ENCODE peak calls at places on chromosomes 6 and 20, in four cellular contexts. N is stomach, Z is fibroblast of the aortic adventitia, H is astrocyte of the spinal cord. D is an unnamed sample.

GRCh38 chr6:9875605-9876353 is 539.1 kb downstream of the TFAP2A start:
- DNase-seq in H (no peak), N (no peak), Z (peak), D (peak)

GRCh38 chr6:136307351-136307750 is 17.7 kb upstream of the BCLAF1 start:
- DNase-seq in Z (no peak), H (no peak), N (no peak), D (no peak)

GRCh38 chr6:67956352-67956751 is 678.7 kb upstream of the ADGRB3 start:
- DNase-seq in H (no peak), N (no peak), Z (no peak), D (no peak)

GRCh38 chr6:39892490-39893129 is 41.7 kb downstream of the MOCS1 start:
- DNase-seq in N (peak), Z (peak), H (peak), D (peak)

GRCh38 chr6:8888468-8888867 is 453.1 kb upstream of the SLC35B3 start:
- DNase-seq in N (no peak), Z (no peak), H (no peak), D (no peak)

GRCh38 chr6:124490123-124490522 is 472.1 kb upstream of the RNF217 start:
- DNase-seq in H (no peak), N (no peak), Z (no peak), D (no peak)

GRCh38 chr20:14264869-14265268 is 72.5 kb downstream of the FLRT3 start:
- DNase-seq in N (no peak), H (peak), Z (peak), D (peak)

GRCh38 chr6:53376661-53377226 is 28.0 kb upstream of the ELOVL5 start:
- DNase-seq in Z (no peak), H (no peak), N (no peak), D (no peak)

GRCh38 chr6:27078734-27079357 is 168.7 kb upstream of the PRSS16 start:
- DNase-seq in H (peak), Z (peak), N (peak), D (peak)

DNA sequence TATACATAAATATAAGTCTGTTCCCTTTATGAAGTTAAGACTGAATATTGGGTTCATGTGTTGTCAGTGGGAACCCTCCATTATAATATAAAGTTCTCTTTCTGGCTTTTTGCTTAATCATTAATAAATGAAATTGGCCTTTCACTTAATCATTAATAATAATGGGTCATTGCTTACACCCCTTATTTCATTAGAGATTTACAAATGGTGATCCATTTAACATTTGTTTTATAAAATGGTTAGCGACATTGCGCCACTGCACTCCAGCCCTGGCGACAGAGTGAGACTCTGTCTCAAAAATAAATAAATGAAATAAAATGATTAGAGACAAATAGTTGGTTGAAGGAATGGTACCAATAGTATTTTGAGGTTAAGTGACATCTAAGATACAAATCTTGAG is 18.5 kb downstream of the DDX43 start:
- DNase-seq in H (no peak), N (no peak), Z (no peak), D (no peak)
- H3K4me3 ChIP-seq in H (no peak), N (no peak), Z (no peak), D (no peak)

DNA sequence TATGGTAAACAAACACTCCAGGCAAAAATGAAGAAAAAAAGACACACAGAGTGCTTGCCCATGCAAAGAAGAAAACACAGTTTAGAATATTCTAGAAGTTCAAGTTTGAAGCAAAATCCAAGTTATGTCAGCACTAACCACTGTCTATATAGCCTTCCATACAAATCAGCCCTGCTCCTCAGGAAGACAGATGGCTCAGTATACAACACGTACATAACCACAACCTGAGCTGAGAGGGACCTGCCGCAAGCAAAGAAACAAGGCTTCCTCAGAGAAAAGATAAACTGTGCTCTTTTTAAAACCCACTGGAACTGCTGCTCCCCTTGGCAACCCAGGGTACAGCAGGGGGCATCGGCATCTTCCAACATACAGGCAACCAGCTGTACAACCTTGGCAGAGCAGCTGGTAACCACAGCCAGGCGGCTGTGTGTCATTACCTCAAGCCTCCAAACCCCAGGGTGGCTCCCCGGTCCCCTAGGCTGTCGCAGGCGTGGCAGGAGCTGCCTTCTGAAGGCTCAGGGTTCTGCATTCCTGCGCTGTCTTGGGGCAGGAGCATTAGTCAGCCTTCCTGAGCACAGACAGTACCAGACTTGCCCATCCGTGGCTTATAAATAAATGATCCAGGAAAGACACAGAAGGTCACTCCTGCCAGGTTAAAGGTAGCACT is 249.5 kb downstream of the ADGRG6 start:
- DNase-seq in Z (no peak), H (peak), N (no peak), D (no peak)
- TF ChIP-seq CTCF in Z (no peak), H (no peak), N (no peak), D (no peak)

GRCh38 chr20:35447082-35447789 is 8.2 kb upstream of the CEP250 start:
- DNase-seq in N (peak), H (peak), Z (peak), D (peak)
- H3K4me3 ChIP-seq in N (peak), H (no peak), Z (peak), D (peak)

GRCh38 chr6:29617782-29618557 is 15.0 kb downstream of the GABBR1 start:
- DNase-seq in Z (no peak), N (no peak), H (no peak), D (no peak)
- TF ChIP-seq CTCF in Z (peak), N (no peak), H (peak), D (peak)

GRCh38 chr20:46240065-46240464 is 68.2 kb downstream of the CDH22 start:
- DNase-seq in N (no peak), H (no peak), Z (no peak), D (no peak)

GRCh38 chr20:46237221-46237620 is 71.1 kb downstream of the CDH22 start:
- DNase-seq in N (no peak), H (no peak), Z (no peak), D (no peak)

GRCh38 chr20:46235086-46235485 is 73.2 kb downstream of the CDH22 start:
- DNase-seq in Z (no peak), N (no peak), H (no peak), D (no peak)

GRCh38 chr20:46240881-46241280 is 67.4 kb downstream of the CDH22 start:
- DNase-seq in N (no peak), Z (no peak), H (no peak), D (no peak)

GRCh38 chr20:46237736-46238135 is 70.6 kb downstream of the CDH22 start:
- DNase-seq in Z (no peak), H (no peak), N (no peak), D (no peak)
- H3K4me3 ChIP-seq in Z (no peak), H (no peak), N (no peak), D (no peak)

DNA sequence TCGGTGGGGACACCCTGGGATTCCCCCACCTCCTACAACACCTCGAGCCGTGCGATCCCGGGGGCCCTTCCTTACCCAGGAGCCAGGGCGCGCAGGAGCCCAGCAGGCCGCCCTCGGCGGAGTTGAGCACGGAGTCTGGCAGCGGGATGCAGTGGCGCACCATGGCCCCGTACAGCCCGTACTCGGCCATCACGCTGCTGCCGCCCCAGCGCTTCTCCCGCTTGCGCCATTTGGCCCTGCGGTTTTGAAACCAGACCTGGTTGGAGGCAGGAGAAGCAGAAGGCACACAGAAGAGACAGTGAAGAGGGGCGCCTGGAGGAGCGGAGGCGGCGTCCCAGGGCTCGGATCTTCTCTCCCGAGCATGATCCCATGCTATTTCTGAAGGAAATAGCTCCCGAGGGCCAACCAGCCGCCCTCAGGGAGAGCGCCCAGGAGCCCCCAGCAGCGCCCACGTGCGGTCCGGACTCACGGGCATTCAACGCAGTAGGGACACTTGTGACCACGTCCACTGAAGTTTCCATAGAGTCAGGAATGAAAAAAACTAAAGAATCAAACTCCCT is 4.3 kb downstream of the VSX1 start:
- DNase-seq in H (no peak), Z (peak), N (peak), D (peak)
- TF ChIP-seq CTCF in H (no peak), Z (no peak), N (no peak), D (no peak)

GRCh38 chr20:36541227-36542018 is at the start of gene MYL9:
- DNase-seq in H (peak), Z (peak), N (peak), D (peak)
- H3K4me3 ChIP-seq in H (peak), Z (peak), N (peak), D (peak)

GRCh38 chr6:152863618-152864326 is 113.2 kb downstream of the VIP start:
- DNase-seq in N (peak), H (peak), Z (peak), D (peak)
- TF ChIP-seq CTCF in N (peak), H (peak), Z (peak), D (peak)

DNA sequence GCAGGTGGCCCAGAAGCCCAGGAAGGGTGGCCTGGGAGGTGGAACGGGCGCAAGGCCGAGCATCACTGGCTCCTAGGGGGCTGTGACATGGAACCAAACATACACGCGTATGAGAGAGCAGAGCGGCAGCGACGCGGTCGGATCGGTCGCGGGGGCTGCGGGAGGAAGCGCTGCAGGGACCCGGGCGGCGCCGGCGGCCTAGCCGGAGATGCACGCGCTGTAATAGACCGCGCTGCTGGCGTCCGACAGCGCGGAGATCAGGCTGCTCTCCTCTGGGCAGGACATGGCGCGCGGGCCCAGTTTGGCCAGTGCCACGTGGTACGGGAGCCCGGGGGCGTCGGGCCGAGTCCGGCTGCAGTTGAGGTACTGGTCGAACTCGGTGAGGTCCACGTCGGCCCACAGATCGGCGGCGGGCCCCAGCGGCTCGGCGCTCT is 1.5 kb downstream of the SOX18 start:
- DNase-seq in Z (no peak), H (no peak), N (no peak), D (no peak)
- H3K4me3 ChIP-seq in Z (no peak), H (no peak), N (peak), D (peak)

GRCh38 chr20:32577023-32577422 is 8.1 kb downstream of the NOL4L start:
- DNase-seq in H (no peak), N (no peak), Z (no peak), D (no peak)
- TF ChIP-seq CTCF in H (peak), N (no peak), Z (peak), D (no peak)